ENCODE peak calls at places on chromosomes 6 and 20, in nine cellular contexts. I, D, W, A, Z, P, F, H and L are unnamed samples.

GRCh38 chr20:25503946-25504345 is 81.4 kb downstream of the NINL start:
- DNase-seq in I (no peak), D (no peak), W (no peak), A (no peak), Z (no peak), P (no peak), F (no peak), H (no peak), L (no peak)

GRCh38 chr6:132511836-132512230 is 1.1 kb downstream of the STX7 start:
- DNase-seq in I (no peak), D (no peak), W (no peak), A (no peak), Z (no peak), P (no peak), F (no peak), H (no peak), L (no peak)

GRCh38 chr6:157070403-157071107 is 252.8 kb downstream of the TMEM242 start:
- DNase-seq in I (no peak), D (peak), W (no peak), A (no peak), Z (no peak), P (no peak), F (no peak), H (no peak), L (no peak)

GRCh38 chr6:136790411-136791295 is 1.6 kb downstream of the MAP3K5 start:
- DNase-seq in I (no peak), D (no peak), W (no peak), A (no peak), Z (no peak), P (no peak), F (no peak), H (no peak), L (no peak)

GRCh38 chr6:38423746-38424145 is 216.0 kb downstream of the BTBD9 start:
- DNase-seq in I (no peak), D (no peak), W (no peak), A (no peak), Z (no peak), P (no peak), F (no peak), H (no peak), L (no peak)

GRCh38 chr6:23325065-23325464 is 755.7 kb downstream of the HDGFL1 start:
- DNase-seq in I (no peak), D (no peak), W (no peak), A (no peak), Z (no peak), P (no peak), F (no peak), H (no peak), L (no peak)

GRCh38 chr6:42720739-42721138 is 1.7 kb downstream of the PRPH2 start:
- DNase-seq in I (no peak), D (peak), W (no peak), A (no peak), Z (no peak), P (no peak), F (no peak), H (no peak), L (no peak)

GRCh38 chr20:8033447-8033846 is 13.9 kb upstream of the TMX4 start:
- DNase-seq in I (no peak), D (no peak), W (no peak), A (no peak), Z (no peak), P (no peak), F (no peak), H (no peak), L (no peak)

GRCh38 chr6:45209762-45210161 is 118.4 kb upstream of the RUNX2 start:
- DNase-seq in I (no peak), D (no peak), W (no peak), A (no peak), Z (no peak), P (no peak), F (no peak), H (no peak), L (no peak)

GRCh38 chr6:162178666-162179065 is 548.9 kb downstream of the PRKN start:
- DNase-seq in I (no peak), D (no peak), W (no peak), A (no peak), Z (no peak), P (no peak), F (no peak), H (no peak), L (no peak)

GRCh38 chr6:52087498-52087999 is at the start of gene PKHD1:
- DNase-seq in I (no peak), D (no peak), W (no peak), A (peak), Z (no peak), P (no peak), F (no peak), H (peak), L (no peak)

GRCh38 chr6:87922947-87923330 is 124.7 kb upstream of the SPACA1 start:
- DNase-seq in I (no peak), D (no peak), W (no peak), A (no peak), Z (no peak), P (no peak), F (no peak), H (no peak), L (no peak)

GRCh38 chr6:144341831-144342527 is 56.8 kb downstream of the UTRN start:
- DNase-seq in I (no peak), D (no peak), W (no peak), A (no peak), Z (no peak), P (peak), F (no peak), H (no peak), L (no peak)